ENCODE peak calls at places on chromosomes 2 and 18, in six cellular contexts. E is tibial artery, W is mucosa of descending colon, S is right lobe of liver, I is epithelial cell of esophagus, R is GM06990. J is an unnamed sample.

GRCh38 chr2:45816273-45816672 is 164.8 kb downstream of the PRKCE start:
- DNase-seq in E (peak), W (no peak), S (peak), I (no peak), R (no peak), J (no peak)

GRCh38 chr2:1282552-1282951 is 130.7 kb upstream of the TPO start:
- DNase-seq in E (no peak), W (no peak), S (no peak), I (no peak), R (no peak), J (no peak)

GRCh38 chr2:218223046-218223445 is 6.1 kb downstream of the ARPC2 start:
- DNase-seq in E (no peak), W (no peak), S (no peak), I (peak), R (no peak), J (no peak)

GRCh38 chr2:62663920-62664319 is 41.6 kb upstream of the EHBP1 start:
- DNase-seq in E (no peak), W (no peak), S (no peak), I (no peak), R (no peak), J (no peak)

GRCh38 chr2:12960671-12961070 is 243.9 kb downstream of the TRIB2 start:
- DNase-seq in E (no peak), W (no peak), S (no peak), I (no peak), R (no peak), J (no peak)

GRCh38 chr18:63683152-63683551 is 19.6 kb upstream of the SERPINB11 start:
- DNase-seq in E (no peak), W (no peak), S (no peak), I (peak), R (no peak), J (no peak)

GRCh38 chr2:138948070-138948539 is 167.9 kb upstream of the NXPH2 start:
- DNase-seq in E (peak), W (peak), S (no peak), I (peak), R (no peak), J (peak)

GRCh38 chr2:102975996-102976636 is 214.3 kb downstream of the TMEM182 start:
- DNase-seq in E (no peak), W (peak), S (no peak), I (peak), R (no peak), J (peak)

GRCh38 chr2:201806442-201806841 is at the start of gene CDK15:
- DNase-seq in E (no peak), W (peak), S (no peak), I (peak), R (no peak), J (no peak)

GRCh38 chr2:136242687-136243277 is 124.8 kb upstream of the CXCR4 start:
- DNase-seq in E (no peak), W (no peak), S (no peak), I (no peak), R (no peak), J (peak)

GRCh38 chr2:8737571-8738175 is 55.8 kb downstream of the ID2 start:
- DNase-seq in E (no peak), W (no peak), S (no peak), I (no peak), R (no peak), J (no peak)

GRCh38 chr18:35143615-35144596 is 96.9 kb upstream of the ZNF397 start:
- DNase-seq in E (peak), W (peak), S (peak), I (peak), R (no peak), J (peak)

GRCh38 chr2:6872412-6872811 is 5.2 kb upstream of the RSAD2 start:
- DNase-seq in E (no peak), W (no peak), S (no peak), I (no peak), R (no peak), J (no peak)

GRCh38 chr2:216315817-216316603 is 56.3 kb downstream of the MARCHF4 start:
- DNase-seq in E (no peak), W (no peak), S (peak), I (peak), R (no peak), J (no peak)

GRCh38 chr2:30789670-30790210 is 17.5 kb downstream of the CAPN13 start:
- DNase-seq in E (no peak), W (no peak), S (no peak), I (no peak), R (no peak), J (no peak)

GRCh38 chr2:161471631-161472030 is 55.5 kb downstream of the TBR1 start:
- DNase-seq in E (no peak), W (no peak), S (no peak), I (no peak), R (no peak), J (no peak)

GRCh38 chr2:144469788-144470187 is 50.1 kb downstream of the ZEB2 start:
- DNase-seq in E (no peak), W (no peak), S (no peak), I (no peak), R (no peak), J (no peak)

GRCh38 chr2:16036951-16037350 is 96.6 kb downstream of the MYCN start:
- DNase-seq in E (no peak), W (no peak), S (no peak), I (no peak), R (no peak), J (no peak)

GRCh38 chr2:45172993-45173392 is 163.7 kb upstream of the SIX2 start:
- DNase-seq in E (no peak), W (no peak), S (no peak), I (no peak), R (no peak), J (no peak)

GRCh38 chr2:128540670-128541069 is 222.0 kb upstream of the HS6ST1 start:
- DNase-seq in E (no peak), W (no peak), S (no peak), I (no peak), R (no peak), J (no peak)

GRCh38 chr18:59606193-59607175 is 90.7 kb downstream of the CCBE1 start:
- DNase-seq in E (no peak), W (no peak), S (no peak), I (no peak), R (no peak), J (no peak)

GRCh38 chr2:17084882-17085281 is 419.2 kb upstream of the CYRIA start:
- DNase-seq in E (no peak), W (no peak), S (no peak), I (no peak), R (no peak), J (no peak)

GRCh38 chr2:99388892-99389291 is 51.7 kb downstream of the EIF5B start:
- DNase-seq in E (no peak), W (no peak), S (no peak), I (no peak), R (no peak), J (no peak)

GRCh38 chr2:123958011-123958410 is 67.1 kb upstream of the CNTNAP5 start:
- DNase-seq in E (no peak), W (no peak), S (no peak), I (peak), R (no peak), J (no peak)

GRCh38 chr2:55901322-55901721 is 22.3 kb downstream of the EFEMP1 start:
- DNase-seq in E (no peak), W (no peak), S (no peak), I (peak), R (no peak), J (no peak)

GRCh38 chr2:7358865-7359264 is 441.7 kb downstream of the RNF144A start:
- DNase-seq in E (no peak), W (no peak), S (no peak), I (no peak), R (no peak), J (no peak)

GRCh38 chr2:26561918-26562810 is 79.0 kb downstream of the CIB4 start:
- DNase-seq in E (peak), W (peak), S (peak), I (peak), R (peak), J (peak)

GRCh38 chr2:215764441-215765048 is 248.8 kb downstream of the MREG start:
- DNase-seq in E (no peak), W (no peak), S (no peak), I (peak), R (no peak), J (no peak)

GRCh38 chr18:3455938-3456685 is 6.1 kb downstream of the TGIF1 start:
- DNase-seq in E (no peak), W (peak), S (no peak), I (peak), R (no peak), J (no peak)
- H3K4me3 ChIP-seq in E (no peak), W (no peak), S (peak), I (no peak), R (no peak), J (no peak)

DNA sequence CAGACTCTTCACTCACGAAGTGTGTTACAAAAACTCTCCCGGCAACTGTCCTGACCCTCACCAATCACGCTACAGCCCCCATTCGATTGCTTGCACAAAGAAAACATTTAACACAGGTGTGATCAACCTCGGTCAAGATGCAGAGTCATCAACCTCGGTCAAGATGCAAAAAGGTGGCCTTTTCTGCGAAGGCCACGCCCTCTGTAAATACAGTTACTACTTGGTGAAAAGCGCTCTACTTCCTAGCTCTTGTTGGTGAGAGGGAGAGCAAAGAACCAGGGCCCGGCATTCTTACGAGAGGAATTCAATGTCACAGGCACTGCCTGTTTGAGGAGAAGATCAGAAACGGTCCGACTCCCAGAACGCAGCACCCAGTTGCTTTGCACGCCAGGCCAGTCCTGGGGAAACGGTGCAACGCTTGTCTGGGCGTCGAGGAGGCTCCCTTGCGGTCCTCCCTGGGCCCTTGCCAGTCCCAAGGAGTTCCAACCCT is 2.0 kb downstream of the PIEZO2 start:
- DNase-seq in E (no peak), W (no peak), S (no peak), I (no peak), R (peak), J (no peak)
- H3K4me3 ChIP-seq in E (no peak), W (no peak), S (peak), I (no peak), R (peak), J (peak)

GRCh38 chr2:118834901-118835738 is 12.3 kb downstream of the EN1 start:
- DNase-seq in E (no peak), W (no peak), S (no peak), I (no peak), R (no peak), J (no peak)
- H3K4me3 ChIP-seq in E (peak), W (no peak), S (peak), I (no peak), R (no peak), J (no peak)

GRCh38 chr2:75709297-75709696 is 1.4 kb downstream of the GCFC2 start:
- DNase-seq in E (no peak), W (no peak), S (no peak), I (no peak), R (no peak), J (peak)

GRCh38 chr2:75707901-75708300 is 2.8 kb downstream of the GCFC2 start:
- DNase-seq in E (no peak), W (no peak), S (no peak), I (no peak), R (no peak), J (no peak)

GRCh38 chr2:75710220-75710576 is 517 bp downstream of the GCFC2 start:
- DNase-seq in E (no peak), W (no peak), S (no peak), I (no peak), R (no peak), J (no peak)

GRCh38 chr2:75705921-75706320 is 4.8 kb downstream of the GCFC2 start:
- DNase-seq in E (no peak), W (no peak), S (no peak), I (peak), R (no peak), J (no peak)

DNA sequence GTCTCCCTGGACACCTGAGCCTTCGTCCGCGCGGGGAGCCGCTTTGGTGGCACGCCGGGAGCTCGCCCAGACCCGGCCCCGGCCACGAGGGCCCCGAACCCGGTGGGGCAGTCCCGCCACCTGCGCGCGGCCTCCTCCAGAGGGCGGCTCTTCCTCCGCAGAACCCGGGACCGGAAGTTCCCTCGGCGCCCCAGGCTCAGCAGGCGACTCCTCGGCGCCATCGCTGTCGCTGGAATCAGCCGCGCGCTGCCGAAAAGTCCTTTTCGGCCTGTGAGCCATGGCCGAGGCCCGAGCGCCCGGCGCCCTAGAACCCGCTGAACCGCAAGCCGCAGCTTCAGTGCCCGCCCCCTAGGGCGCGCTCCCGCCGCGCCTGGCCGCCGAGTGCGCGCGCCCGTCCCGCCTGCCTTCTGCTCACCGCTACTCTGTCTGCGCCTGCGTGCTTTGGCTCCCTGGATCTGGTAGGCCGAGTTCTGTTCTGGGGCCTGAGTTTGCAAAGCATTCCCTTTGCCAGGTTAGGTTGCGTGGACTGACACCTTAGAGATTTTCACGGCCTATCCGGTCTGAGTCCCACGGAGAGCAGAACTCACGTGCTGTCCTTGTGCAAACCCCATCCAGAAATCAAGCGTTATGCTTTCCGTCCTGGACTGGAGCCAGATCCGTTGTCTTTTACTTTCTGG is at the start of gene GCFC2:
- DNase-seq in E (peak), W (peak), S (peak), I (peak), R (peak), J (peak)
- H3K4me3 ChIP-seq in E (peak), W (peak), S (peak), I (peak), R (peak), J (peak)

GRCh38 chr18:43125471-43125870 is 10.0 kb upstream of the RIT2 start:
- DNase-seq in E (no peak), W (no peak), S (no peak), I (no peak), R (no peak), J (no peak)

GRCh38 chr18:43134876-43135275 is 19.4 kb upstream of the RIT2 start:
- DNase-seq in E (no peak), W (no peak), S (no peak), I (no peak), R (no peak), J (no peak)

GRCh38 chr18:43129946-43130523 is 14.6 kb upstream of the RIT2 start:
- DNase-seq in E (no peak), W (no peak), S (no peak), I (no peak), R (no peak), J (no peak)
- H3K4me3 ChIP-seq in E (no peak), W (no peak), S (peak), I (no peak), R (no peak), J (no peak)

GRCh38 chr2:189885368-189885767 is 101.1 kb downstream of the PMS1 start:
- DNase-seq in E (no peak), W (no peak), S (no peak), I (no peak), R (no peak), J (no peak)

GRCh38 chr2:189876271-189876670 is 92.0 kb downstream of the PMS1 start:
- DNase-seq in E (no peak), W (no peak), S (no peak), I (no peak), R (no peak), J (no peak)

GRCh38 chr2:189880429-189880828 is 96.2 kb downstream of the PMS1 start:
- DNase-seq in E (no peak), W (no peak), S (no peak), I (no peak), R (no peak), J (no peak)

DNA sequence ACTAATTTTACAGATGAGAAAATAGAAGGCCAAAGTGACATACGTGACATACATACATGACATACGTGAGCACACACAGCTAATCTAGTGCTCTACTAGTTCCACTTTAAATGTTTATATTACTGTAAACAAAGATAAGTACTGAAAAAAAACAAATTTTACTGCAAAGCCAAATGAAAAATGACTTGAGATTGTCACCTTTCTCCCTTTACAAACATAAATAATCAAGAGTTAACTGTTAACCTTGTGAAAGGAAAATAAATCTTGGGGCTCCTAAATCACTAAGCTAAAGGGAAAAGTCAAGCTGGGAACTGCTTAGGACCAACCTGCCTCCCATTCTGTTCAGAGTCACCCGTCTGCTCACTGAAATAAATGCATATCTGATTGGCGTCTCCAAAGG is 96.7 kb downstream of the PMS1 start:
- DNase-seq in E (no peak), W (no peak), S (no peak), I (no peak), R (no peak), J (no peak)
- H3K4me3 ChIP-seq in E (no peak), W (no peak), S (no peak), I (no peak), R (no peak), J (no peak)